ENCODE peak calls at places on chromosomes 3 and 15, in eight cellular contexts. W, Z, Q, K, E, C, R and D are unnamed samples.

GRCh38 chr3:42149537-42150426 is 58.6 kb downstream of the TRAK1 start:
- DNase-seq in W (no peak), Q (no peak), Z (no peak), C (no peak), R (no peak), E (no peak), K (no peak), D (peak; percentile 92)

GRCh38 chr15:38768970-38769369 is 204.4 kb upstream of the RASGRP1 start:
- DNase-seq in C (peak; percentile 21), K (no peak), Q (peak; percentile 52), W (peak; percentile 55), Z (peak; percentile 4), R (no peak), E (peak; percentile 34), D (no peak)

GRCh38 chr3:160052385-160053047 is 63.9 kb downstream of the IL12A start:
- DNase-seq in Z (no peak), W (no peak), E (peak; percentile 38), Q (no peak), R (no peak), C (no peak), K (no peak), D (no peak)

GRCh38 chr3:182971637-182972036 is 8.7 kb downstream of the DCUN1D1 start:
- DNase-seq in W (peak; percentile 22), K (no peak), Q (no peak), R (no peak), C (no peak), Z (peak; percentile 54), E (peak; percentile 40), D (no peak)

GRCh38 chr15:93063292-93063671 is 25.7 kb downstream of the RGMA start:
- DNase-seq in K (no peak), W (no peak), Z (no peak), R (no peak), E (no peak), Q (no peak), C (no peak), D (no peak)

GRCh38 chr3:100082724-100083123 is 31.6 kb downstream of the FILIP1L start:
- DNase-seq in K (no peak), R (no peak), W (no peak), Q (no peak), Z (no peak), E (no peak), C (no peak), D (no peak)

GRCh38 chr3:11465744-11466611 is 177.7 kb downstream of the VGLL4 start:
- DNase-seq in R (no peak), K (peak; percentile 89), W (peak; percentile 87), Z (no peak), E (peak; percentile 68), C (no peak), Q (peak; percentile 97), D (no peak)

GRCh38 chr3:55156851-55157650 is 229.2 kb upstream of the LRTM1 start:
- DNase-seq in Q (peak; percentile 55), R (no peak), E (no peak), C (no peak), K (no peak), Z (no peak), W (no peak), D (no peak)

GRCh38 chr15:57647071-57647790 is 55.5 kb downstream of the MYZAP start:
- DNase-seq in W (no peak), K (no peak), C (no peak), Q (no peak), R (no peak), E (no peak), Z (no peak), D (no peak)

GRCh38 chr3:127654374-127654773 is 18.4 kb upstream of the ABTB1 start:
- DNase-seq in Z (no peak), K (no peak), Q (no peak), E (no peak), R (no peak), C (no peak), W (no peak), D (no peak)

GRCh38 chr3:46087871-46088270 is 60.6 kb upstream of the XCR1 start:
- DNase-seq in E (peak; percentile 41), Z (peak; percentile 37), C (no peak), R (no peak), Q (peak; percentile 61), W (peak; percentile 75), K (no peak), D (peak; percentile 71)

GRCh38 chr3:128495435-128495970 is 2.5 kb upstream of the GATA2 start:
- DNase-seq in C (no peak), E (no peak), K (peak; percentile 42), Q (no peak), W (no peak), R (no peak), Z (no peak), D (no peak)

GRCh38 chr15:51390239-51390931 is 48.9 kb downstream of the GLDN start:
- DNase-seq in Z (no peak), E (no peak), K (no peak), W (no peak), R (no peak), Q (no peak), C (no peak), D (no peak)

GRCh38 chr3:38327335-38328009 is 19.1 kb upstream of the XYLB start:
- DNase-seq in K (no peak), W (peak; percentile 62), Z (no peak), Q (peak; percentile 91), R (no peak), C (no peak), E (peak; percentile 56), D (no peak)

GRCh38 chr3:10521772-10522441 is 16.5 kb upstream of the ATP2B2 start:
- DNase-seq in E (no peak), R (no peak), C (no peak), K (peak; percentile 14), W (no peak), Q (no peak), Z (no peak), D (no peak)

DNA sequence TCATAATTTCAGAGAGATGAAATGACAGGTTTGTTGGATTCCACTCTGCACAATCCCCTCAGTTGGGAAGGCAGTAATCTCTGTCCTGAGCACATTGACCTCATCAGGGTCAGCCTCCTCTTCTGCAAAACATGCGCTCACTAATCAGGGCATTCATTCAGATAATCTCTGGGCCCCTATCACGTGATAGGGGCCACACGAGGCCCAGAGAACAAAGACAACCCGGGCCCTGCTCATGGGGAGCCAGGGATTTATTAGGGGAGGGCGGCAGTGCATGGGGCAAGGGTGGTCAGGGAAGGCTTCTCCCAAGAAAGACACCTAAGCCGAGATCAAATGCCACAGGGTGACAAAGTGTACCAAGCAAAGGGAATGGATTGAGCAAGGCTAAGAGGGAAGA is 1.1 kb downstream of the TCTA start:
- DNase-seq in E (no peak), W (no peak), Z (no peak), K (no peak), C (no peak), Q (no peak), R (no peak), D (no peak)
- H3K4me3 ChIP-seq in E (peak overlapping the region; percentile 67), W (peak overlapping the region; percentile 96), Z (peak overlapping the region; percentile 65), K (peak overlapping the region; percentile 73), C (peak overlapping the region; percentile 87), Q (peak overlapping the region; percentile 91), R (peak overlapping the region; percentile 79), D (peak overlapping the region; percentile 99)

GRCh38 chr3:58490860-58491501 is 915 bp upstream of the KCTD6 start:
- DNase-seq in C (peak; percentile 28), Z (no peak), Q (no peak), W (no peak), R (peak; percentile 64), E (no peak), K (peak; percentile 70), D (peak; percentile 58)
- H3K4me3 ChIP-seq in C (peak overlapping the region; percentile 63), Z (no peak overlapping the region), Q (peak overlapping the region; percentile 51), W (peak overlapping the region; percentile 47), R (peak overlapping the region; percentile 51), E (peak overlapping the region; percentile 51), K (peak overlapping the region; percentile 94), D (peak overlapping the region; percentile 94)

DNA sequence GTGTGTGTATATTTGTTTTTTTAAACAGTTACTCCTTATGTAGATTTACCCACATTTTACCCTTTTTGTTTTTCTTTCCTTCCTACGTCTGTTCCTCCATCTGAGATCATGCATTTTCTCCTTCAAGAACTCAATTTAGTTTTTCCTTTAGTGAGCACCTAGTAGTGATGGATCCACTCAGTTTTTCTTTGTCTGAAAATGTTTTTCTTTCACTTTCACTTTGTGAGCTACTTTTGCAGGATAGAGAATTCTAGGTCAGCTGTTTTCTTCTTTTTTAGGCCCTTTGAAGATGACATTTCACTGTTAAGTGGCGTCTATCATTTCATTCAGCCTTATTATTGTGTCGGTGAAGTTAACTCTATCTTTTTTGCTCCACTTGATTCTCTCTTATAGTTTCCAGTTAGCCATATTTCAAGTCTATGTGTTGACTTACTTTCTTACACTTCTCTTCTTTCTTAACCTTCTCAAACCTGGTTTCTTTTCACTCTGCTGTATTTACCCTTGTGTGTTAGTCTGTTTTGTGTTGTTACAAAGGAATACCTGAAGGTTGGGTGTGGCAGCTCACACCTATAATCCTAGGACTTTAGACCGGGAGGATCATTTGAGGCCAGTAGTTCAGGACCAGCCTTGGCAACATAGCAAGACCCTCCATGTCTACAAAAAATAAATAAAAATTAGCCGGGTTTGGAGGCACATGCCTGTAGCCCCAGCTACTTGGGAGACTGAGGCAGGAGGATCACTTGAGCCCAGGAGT is 55.8 kb downstream of the PRKCI start:
- DNase-seq in R (no peak), E (no peak), C (no peak), K (no peak), Q (no peak), Z (no peak), W (peak; percentile 21), D (no peak)
- H3K4me3 ChIP-seq in R (no peak overlapping the region), E (no peak overlapping the region), C (no peak overlapping the region), K (no peak overlapping the region), Q (no peak overlapping the region), Z (no peak overlapping the region), W (no peak overlapping the region), D (no peak overlapping the region)

GRCh38 chr15:40238481-40238926 is 359 bp upstream of the PAK6 start:
- DNase-seq in R (no peak), K (peak; percentile 32), C (no peak), Q (no peak), W (no peak), E (no peak), Z (no peak), D (peak; percentile 29)

GRCh38 chr15:40239671-40240618 is 1.1 kb downstream of the PAK6 start:
- DNase-seq in E (no peak), C (no peak), Q (no peak), Z (no peak), R (no peak), K (peak; percentile 63), W (no peak), D (peak; percentile 38)

GRCh38 chr15:40241305-40242215 is 2.7 kb downstream of the PAK6 start:
- DNase-seq in W (no peak), Q (no peak), R (no peak), E (no peak), C (no peak), Z (no peak), K (peak; percentile 56), D (peak; percentile 36)

GRCh38 chr15:40240619-40241304 is 1.9 kb downstream of the PAK6 start:
- DNase-seq in E (no peak), K (peak; percentile 50), Z (no peak), Q (no peak), W (no peak), C (no peak), R (no peak), D (no peak)

DNA sequence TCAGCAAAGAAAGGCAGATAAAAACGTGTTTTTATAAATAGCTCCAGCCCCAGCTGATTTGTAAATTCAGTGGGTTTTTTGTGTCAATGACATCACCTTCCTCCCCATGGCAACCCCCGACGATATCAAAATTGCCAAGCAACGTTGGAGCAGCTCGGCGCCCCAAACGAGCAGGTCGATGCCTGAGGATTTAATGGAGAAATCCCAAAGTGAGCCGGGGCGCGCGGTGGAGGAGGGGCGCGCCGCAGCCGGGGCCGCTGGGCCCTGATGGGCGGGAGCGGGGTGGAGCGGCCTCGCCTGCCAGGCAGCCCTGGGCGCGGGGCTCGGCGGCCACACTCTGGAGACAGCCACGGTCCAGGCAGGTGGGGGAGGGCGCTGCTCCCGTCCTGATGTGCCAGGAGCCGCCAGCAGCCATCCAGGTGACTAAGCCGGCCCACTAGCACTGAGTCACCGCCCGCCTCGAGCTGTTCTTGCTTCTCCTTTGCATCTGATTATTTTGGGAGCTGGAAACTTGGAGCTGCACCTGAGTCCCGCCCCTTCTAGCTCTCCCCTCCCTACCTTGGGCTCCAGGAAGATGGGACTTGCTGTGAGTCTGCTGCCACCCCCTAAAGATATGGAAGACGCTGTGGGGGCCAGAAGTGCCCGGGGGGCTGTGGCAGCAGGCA is at the start of gene PAK6:
- DNase-seq in W (no peak), R (no peak), C (no peak), E (peak; percentile 53), Z (peak; percentile 27), K (peak; percentile 66), Q (peak; percentile 45), D (peak; percentile 68)
- H3K4me3 ChIP-seq in W (peak within 1 kb of the TSS; percentile 42), R (peak within 1 kb of the TSS; percentile 34), C (peak within 1 kb of the TSS; percentile 50), E (peak within 1 kb of the TSS; percentile 42), Z (peak within 1 kb of the TSS; percentile 24), K (peak within 1 kb of the TSS; percentile 35), Q (no peak within 1 kb of the TSS), D (peak within 1 kb of the TSS; percentile 39)